ENCODE peak calls at places on chromosomes 11 and 22, in seven cellular contexts. P is amniotic stem cell, V is astrocyte of the spinal cord, F is IMR-90, Y is mesendoderm, H is iPS-NIHi11, N is HEK293T. A is an unnamed sample.

GRCh38 chr22:44451016-44451415 is 47.0 kb downstream of the RTL6 start:
- DNase-seq in H (no peak), P (no peak), V (no peak), N (no peak), F (no peak), Y (no peak), A (no peak)

GRCh38 chr22:39298194-39298987 is 21.0 kb downstream of the RPL3 start:
- DNase-seq in F (no peak), Y (no peak), V (no peak), N (no peak), H (no peak), P (no peak), A (no peak)

GRCh38 chr11:61749607-61750217 is 2.7 kb upstream of the MYRF start:
- DNase-seq in H (no peak), V (peak), P (no peak), F (no peak), Y (no peak), N (no peak), A (no peak)

GRCh38 chr11:96215094-96215782 is 127.8 kb downstream of the MAML2 start:
- DNase-seq in Y (no peak), V (peak), F (peak), N (no peak), P (no peak), H (no peak), A (no peak)

GRCh38 chr11:129792663-129793062 is 23.0 kb upstream of the TMEM45B start:
- DNase-seq in Y (no peak), P (no peak), H (no peak), N (no peak), F (no peak), V (no peak), A (no peak)

GRCh38 chr11:115267228-115267627 is 237.0 kb downstream of the CADM1 start:
- DNase-seq in H (no peak), N (no peak), Y (no peak), V (no peak), F (no peak), P (no peak), A (no peak)

GRCh38 chr11:70756756-70757155 is 358.4 kb downstream of the CTTN start:
- DNase-seq in H (no peak), F (no peak), V (no peak), N (no peak), P (no peak), Y (no peak), A (no peak)

GRCh38 chr11:12114487-12115033 is 4.2 kb downstream of the MICAL2 start:
- DNase-seq in F (peak), N (no peak), H (no peak), Y (no peak), P (no peak), V (peak), A (no peak)

GRCh38 chr22:30694171-30694637 is 470 bp upstream of the OSBP2 start:
- DNase-seq in P (no peak), F (peak), H (peak), V (peak), N (peak), Y (peak), A (no peak)

GRCh38 chr11:122367809-122368231 is 251.8 kb upstream of the BLID start:
- DNase-seq in F (peak), H (peak), P (peak), N (no peak), Y (no peak), V (peak), A (no peak)

GRCh38 chr11:19079643-19080440 is 19.3 kb upstream of the MRGPRX2 start:
- DNase-seq in N (no peak), H (peak), P (peak), V (peak), Y (peak), F (peak), A (no peak)

GRCh38 chr11:115930276-115930675 is 426.1 kb upstream of the CADM1 start:
- DNase-seq in H (no peak), Y (no peak), P (no peak), F (no peak), N (no peak), V (no peak), A (no peak)

GRCh38 chr11:101862410-101863233 is 52.2 kb upstream of the CEP126 start:
- DNase-seq in N (peak), F (peak), H (peak), V (peak), P (peak), Y (peak), A (peak)

GRCh38 chr22:24188705-24189248 is 7.5 kb downstream of the SUSD2 start:
- DNase-seq in P (no peak), V (no peak), H (no peak), Y (no peak), F (no peak), N (no peak), A (no peak)

GRCh38 chr11:9251306-9251705 is 13.8 kb downstream of the DENND5A start:
- DNase-seq in V (no peak), P (no peak), F (no peak), N (no peak), H (no peak), Y (no peak), A (no peak)

GRCh38 chr22:45226681-45227186 is 14.0 kb downstream of the KIAA0930 start:
- DNase-seq in N (no peak), H (no peak), V (no peak), F (no peak), P (no peak), Y (no peak), A (no peak)

GRCh38 chr11:110091995-110092576 is 1.1 kb upstream of the ZC3H12C start:
- DNase-seq in F (no peak), H (no peak), P (no peak), N (peak), Y (peak), V (peak), A (no peak)

GRCh38 chr22:37088108-37088605 is 21.4 kb downstream of the TMPRSS6 start:
- DNase-seq in N (no peak), P (no peak), V (no peak), H (no peak), F (peak), Y (peak), A (no peak)

GRCh38 chr11:123718075-123718868 is 23.2 kb downstream of the ZNF202 start:
- DNase-seq in N (no peak), F (no peak), P (no peak), H (no peak), V (no peak), Y (no peak), A (no peak)

GRCh38 chr11:75508051-75508561 is 17.6 kb downstream of the GDPD5 start:
- DNase-seq in N (no peak), V (no peak), F (no peak), H (no peak), Y (no peak), P (no peak), A (no peak)

GRCh38 chr22:20089977-20090729 is 10.1 kb downstream of the DGCR8 start:
- DNase-seq in P (no peak), N (no peak), H (no peak), F (peak), V (no peak), Y (no peak), A (no peak)

GRCh38 chr11:10374386-10374785 is 69.5 kb downstream of the ADM start:
- DNase-seq in H (no peak), Y (no peak), V (no peak), P (no peak), N (no peak), F (peak), A (no peak)

GRCh38 chr22:32764330-32765116 is 37.0 kb upstream of the TIMP3 start:
- DNase-seq in Y (peak), V (peak), H (no peak), F (peak), P (no peak), N (no peak), A (no peak)